ENCODE peak calls at places on chromosome 4, in five cellular contexts. N is GM12878, R is HepG2, Y is H1, A is K562. V is an unnamed sample.

GRCh38 chr4:75512336-75513211 is 1.6 kb downstream of the RCHY1 start:
- DNase-seq in N (peak), R (peak), Y (no peak), A (peak), V (no peak)

GRCh38 chr4:105058177-105058812 is 88.4 kb upstream of the TET2 start:
- DNase-seq in N (peak), R (no peak), Y (no peak), A (no peak), V (no peak)

GRCh38 chr4:147863808-147864472 is 132.1 kb downstream of the ARHGAP10 start:
- DNase-seq in N (no peak), R (no peak), Y (no peak), A (no peak), V (no peak)

GRCh38 chr4:89572224-89572858 is 264.6 kb downstream of the SNCA start:
- DNase-seq in N (no peak), R (no peak), Y (no peak), A (no peak), V (no peak)

GRCh38 chr4:72136429-72136828 is 104.6 kb downstream of the NPFFR2 start:
- DNase-seq in N (no peak), R (no peak), Y (no peak), A (no peak), V (no peak)

GRCh38 chr4:124936427-124936826 is 223.9 kb upstream of the ANKRD50 start:
- DNase-seq in N (no peak), R (no peak), Y (no peak), A (no peak), V (no peak)

GRCh38 chr4:35105486-35105885 is 1138.8 kb downstream of the ARAP2 start:
- DNase-seq in N (no peak), R (no peak), Y (no peak), A (no peak), V (no peak)

GRCh38 chr4:21177092-21177491 is 476.8 kb downstream of the PACRGL start:
- DNase-seq in N (no peak), R (no peak), Y (no peak), A (no peak), V (no peak)

GRCh38 chr4:39181905-39182638 is at the start of gene WDR19:
- DNase-seq in N (peak), R (peak), Y (peak), A (peak), V (peak)
- TF ChIP-seq KDM1A in N (no peak), R (no peak), Y (no peak), A (no peak), V (no peak)

GRCh38 chr4:186473933-186474332 is 81.4 kb downstream of the MTNR1A start:
- DNase-seq in N (no peak), R (no peak), Y (no peak), A (no peak), V (no peak)

GRCh38 chr4:186475202-186475601 is 80.2 kb downstream of the MTNR1A start:
- DNase-seq in N (no peak), R (no peak), Y (no peak), A (no peak), V (no peak)

GRCh38 chr4:186471441-186471840 is 83.9 kb downstream of the MTNR1A start:
- DNase-seq in N (no peak), R (no peak), Y (no peak), A (no peak), V (no peak)

DNA sequence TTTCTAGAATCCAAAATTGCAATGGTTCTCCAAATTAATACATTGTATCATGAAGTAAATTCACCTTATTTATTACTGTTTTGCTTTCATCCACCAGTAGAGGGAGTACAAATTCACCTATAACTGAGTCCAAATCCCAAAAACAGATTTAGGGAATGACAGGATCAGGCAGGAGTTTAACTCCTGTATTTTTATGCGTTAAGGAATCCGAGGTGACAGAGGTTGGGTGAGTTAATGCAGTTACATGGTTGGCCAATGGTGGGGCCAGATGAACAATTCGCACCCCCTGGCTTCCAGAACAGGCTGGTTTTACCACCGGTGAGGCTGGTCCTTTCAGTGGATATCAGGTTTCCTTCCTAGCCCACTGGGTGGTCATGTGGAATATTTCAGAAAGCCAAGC is 82.4 kb downstream of the MTNR1A start:
- DNase-seq in N (no peak), R (peak), Y (no peak), A (peak), V (peak)
- TF ChIP-seq MAX in N (no peak), R (no peak), Y (no peak), A (no peak), V (no peak)

DNA sequence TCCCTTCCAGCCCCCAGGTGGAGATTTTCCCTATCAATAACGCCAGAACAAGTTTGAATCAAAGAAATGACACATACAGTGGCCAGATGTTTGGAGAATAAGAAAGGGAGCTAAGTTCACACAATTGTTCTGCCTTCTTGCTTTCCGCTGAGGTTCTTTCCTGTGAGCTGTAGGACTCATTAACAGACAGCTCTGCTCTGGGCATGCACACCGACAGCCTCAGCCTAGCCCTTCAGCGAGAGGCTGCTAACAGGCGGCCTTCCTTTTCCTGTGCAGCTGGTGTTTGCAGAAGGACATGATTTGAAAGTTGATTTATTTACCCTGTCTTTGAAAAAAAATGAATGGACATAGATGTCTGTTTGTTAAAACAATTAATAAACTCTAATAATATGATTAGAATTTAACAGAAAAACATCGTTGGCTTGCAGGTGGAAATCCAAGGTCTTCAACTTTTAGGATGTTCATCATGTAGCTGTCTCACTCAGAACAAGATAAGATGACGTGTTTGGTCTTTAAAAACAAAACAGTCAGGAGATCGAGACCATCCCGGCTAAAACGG is 183.3 kb downstream of the KDR start:
- DNase-seq in N (no peak), R (no peak), Y (no peak), A (no peak), V (no peak)
- TF ChIP-seq KDM1A in N (no peak), R (no peak), Y (no peak), A (no peak), V (no peak)

GRCh38 chr4:128649575-128650205 is 159.8 kb upstream of the JADE1 start:
- DNase-seq in N (no peak), R (peak), Y (peak), A (no peak), V (no peak)

GRCh38 chr4:128658214-128658621 is 151.3 kb upstream of the JADE1 start:
- DNase-seq in N (peak), R (no peak), Y (no peak), A (no peak), V (no peak)

GRCh38 chr4:128654465-128654864 is 155.0 kb upstream of the JADE1 start:
- DNase-seq in N (no peak), R (no peak), Y (no peak), A (no peak), V (no peak)

GRCh38 chr4:128657638-128658037 is 151.9 kb upstream of the JADE1 start:
- DNase-seq in N (no peak), R (no peak), Y (no peak), A (no peak), V (no peak)

DNA sequence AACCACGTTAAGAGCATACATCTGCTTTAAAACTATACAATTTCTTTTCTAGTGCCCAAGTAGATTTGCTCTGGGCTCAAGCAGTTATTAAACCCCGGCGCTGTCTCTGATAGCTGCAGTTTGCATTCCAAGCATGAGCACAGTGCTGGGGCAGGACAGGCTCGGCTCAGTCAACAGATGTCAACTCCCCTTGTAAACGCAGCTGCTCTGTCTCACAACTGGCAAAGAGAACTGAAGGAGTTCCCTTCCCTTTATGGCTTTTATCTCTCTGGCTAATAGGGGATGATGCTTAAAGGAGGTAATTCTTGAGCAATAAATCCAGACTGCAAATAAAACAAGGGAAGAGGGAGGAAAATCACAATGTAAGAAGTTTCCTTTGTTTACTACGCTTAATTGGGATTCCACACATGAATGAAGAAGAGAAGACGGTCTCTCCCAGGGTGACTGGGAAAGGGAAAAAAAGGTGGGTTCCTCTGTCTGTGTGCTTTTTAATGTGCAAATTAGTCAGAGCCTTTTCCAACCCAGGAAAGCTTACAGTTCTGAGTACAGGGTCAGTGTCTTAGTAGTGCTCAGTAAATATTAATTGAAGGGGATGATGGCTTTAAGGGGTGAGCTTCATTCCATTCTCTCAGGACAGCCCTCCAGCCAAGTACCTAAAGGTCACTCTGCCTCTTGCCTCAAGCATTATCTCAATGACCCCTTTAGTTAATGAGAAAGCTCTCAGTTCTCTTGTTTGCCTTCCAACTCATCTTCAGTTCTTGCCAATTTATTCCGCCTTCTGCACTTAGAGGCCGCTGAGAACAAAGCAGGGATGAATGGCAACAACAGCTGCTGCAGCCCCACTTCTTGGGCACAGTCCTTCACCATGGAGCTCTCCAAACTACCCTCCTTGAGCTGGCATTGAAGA is 155.7 kb upstream of the JADE1 start:
- DNase-seq in N (no peak), R (no peak), Y (no peak), A (no peak), V (no peak)
- TF ChIP-seq MAX in N (no peak), R (no peak), Y (no peak), A (no peak), V (no peak)

DNA sequence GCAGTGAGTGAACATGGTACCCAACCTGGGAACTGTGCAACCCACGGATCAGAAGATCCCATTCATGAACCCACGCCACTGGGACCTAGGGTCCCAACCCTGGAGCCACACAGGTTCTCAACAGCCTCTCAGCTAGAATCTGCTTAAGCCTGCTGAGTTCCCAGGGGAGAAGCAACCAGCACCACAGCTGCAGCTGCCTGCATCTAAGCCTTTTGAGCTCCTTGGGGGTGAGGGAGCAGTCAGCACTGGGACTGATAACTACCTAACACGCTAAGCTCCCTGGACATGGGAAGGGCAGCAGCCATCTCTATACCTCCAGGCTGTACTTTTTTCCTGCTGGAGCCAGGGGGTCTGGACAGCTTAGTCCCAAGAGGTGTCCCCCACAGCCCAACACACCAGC is 179.3 kb downstream of the IL15 start:
- DNase-seq in N (no peak), R (no peak), Y (no peak), A (no peak), V (no peak)
- TF ChIP-seq KDM1A in N (no peak), R (no peak), Y (no peak), A (no peak), V (no peak)

DNA sequence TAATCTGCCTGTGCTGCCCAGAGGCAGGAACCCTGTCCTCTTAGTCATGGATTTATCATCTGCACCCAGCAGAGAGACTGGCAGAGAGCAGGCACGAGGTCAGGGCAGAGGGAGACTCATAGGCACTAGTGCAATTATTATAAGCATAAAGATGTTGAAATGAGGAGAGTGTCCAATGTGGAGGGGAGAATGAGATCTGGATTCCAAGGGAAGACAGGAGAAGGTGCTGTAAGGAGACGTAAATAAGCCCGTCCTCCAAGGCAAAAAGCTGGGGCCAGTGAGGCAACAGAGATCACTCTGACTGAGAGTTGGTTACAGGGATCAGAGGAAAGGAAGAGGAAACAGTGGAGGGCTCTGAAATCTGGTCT is 406.2 kb downstream of the MAPK10 start:
- DNase-seq in N (no peak), R (no peak), Y (no peak), A (no peak), V (peak)
- TF ChIP-seq MAX in N (no peak), R (no peak), Y (no peak), A (no peak), V (peak)

GRCh38 chr4:83360018-83360417 is 25.4 kb upstream of the HPSE start:
- DNase-seq in N (no peak), R (no peak), Y (no peak), A (no peak), V (no peak)
- TF ChIP-seq KDM1A in N (no peak), R (no peak), Y (no peak), A (no peak), V (no peak)

GRCh38 chr4:136992032-136992431 is 540.3 kb downstream of the PCDH18 start:
- DNase-seq in N (no peak), R (no peak), Y (no peak), A (no peak), V (no peak)
- TF ChIP-seq MAX in N (no peak), R (no peak), Y (no peak), A (no peak), V (no peak)